ENCODE peak calls at places on chromosomes 2 and 18, in seven cellular contexts. B is GM13976; T is CD8-positive, alpha-beta T cell; G is left ventricle myocardium inferior; C is mucosa of descending colon; R is tibial nerve; X is stomach. A is an unnamed sample.

GRCh38 chr2:39418491-39418890 is 18.6 kb downstream of the MAP4K3 start:
- DNase-seq in B (no peak), T (no peak), G (no peak), C (no peak), R (no peak), X (no peak), A (no peak)

GRCh38 chr2:26778076-26778475 is 7.8 kb upstream of the CENPA start:
- DNase-seq in B (no peak), T (no peak), G (no peak), C (no peak), R (no peak), X (no peak), A (no peak)

GRCh38 chr2:173291412-173291811 is 63.3 kb upstream of the CDCA7 start:
- DNase-seq in B (no peak), T (no peak), G (no peak), C (no peak), R (no peak), X (no peak), A (no peak)

GRCh38 chr18:58004317-58004716 is 39.7 kb upstream of the NEDD4L start:
- DNase-seq in B (no peak), T (no peak), G (no peak), C (no peak), R (no peak), X (no peak), A (no peak)

GRCh38 chr2:235094457-235094856 is 142.6 kb downstream of the SH3BP4 start:
- DNase-seq in B (no peak), T (no peak), G (no peak), C (no peak), R (no peak), X (no peak), A (no peak)

GRCh38 chr2:198901894-198902293 is 555.8 kb downstream of the SATB2 start:
- DNase-seq in B (no peak), T (no peak), G (no peak), C (no peak), R (no peak), X (no peak), A (no peak)

GRCh38 chr2:24050041-24050655 is 607 bp downstream of the FKBP1B start:
- DNase-seq in B (peak; percentile 27), T (peak; percentile 17), G (peak; percentile 28), C (peak; percentile 23), R (no peak), X (peak; percentile 30), A (no peak)

GRCh38 chr2:100831831-100832230 is 11.9 kb downstream of the NPAS2 start:
- DNase-seq in B (no peak), T (no peak), G (peak; percentile 64), C (no peak), R (no peak), X (no peak), A (no peak)

GRCh38 chr2:47177042-47177565 is 22.0 kb upstream of the STPG4 start:
- DNase-seq in B (no peak), T (no peak), G (no peak), C (no peak), R (no peak), X (no peak), A (peak; percentile 31)

GRCh38 chr2:86037795-86038192 is 67.9 kb downstream of the POLR1A start:
- DNase-seq in B (no peak), T (peak; percentile 57), G (no peak), C (no peak), R (no peak), X (no peak), A (no peak)

GRCh38 chr2:157055660-157056199 is 201.8 kb upstream of the GALNT5 start:
- DNase-seq in B (no peak), T (no peak), G (no peak), C (peak; percentile 37), R (no peak), X (no peak), A (no peak)

GRCh38 chr2:64263315-64263714 is 119.1 kb upstream of the PELI1 start:
- DNase-seq in B (no peak), T (no peak), G (no peak), C (no peak), R (no peak), X (no peak), A (no peak)

GRCh38 chr18:48975817-48976649 is 25.3 kb upstream of the SMAD7 start:
- DNase-seq in B (peak; percentile 92), T (peak; percentile 57), G (peak; percentile 48), C (peak; percentile 68), R (no peak), X (peak; percentile 75), A (peak; percentile 94)

GRCh38 chr2:202018950-202019349 is 14.7 kb upstream of the FZD7 start:
- DNase-seq in B (no peak), T (no peak), G (no peak), C (no peak), R (no peak), X (no peak), A (no peak)

GRCh38 chr18:21997207-21998143 is 171.9 kb upstream of the GATA6 start:
- DNase-seq in B (peak; percentile 71), T (no peak), G (no peak), C (peak; percentile 34), R (no peak), X (no peak), A (peak; percentile 74)

GRCh38 chr2:102273619-102274211 is 37.6 kb upstream of the IL1RL1 start:
- DNase-seq in B (no peak), T (no peak), G (no peak), C (no peak), R (no peak), X (no peak), A (no peak)

GRCh38 chr2:35858216-35858615 is 497.4 kb upstream of the CRIM1 start:
- DNase-seq in B (no peak), T (no peak), G (no peak), C (no peak), R (no peak), X (no peak), A (no peak)

GRCh38 chr18:22846088-22846683 is 86.9 kb upstream of the RBBP8 start:
- DNase-seq in B (peak; percentile 31), T (no peak), G (no peak), C (peak; percentile 24), R (no peak), X (no peak), A (no peak)

GRCh38 chr18:23453657-23454011 is 547 bp downstream of the RIOK3 start:
- DNase-seq in B (peak; percentile 25), T (peak; percentile 17), G (no peak), C (no peak), R (no peak), X (no peak), A (no peak)

GRCh38 chr2:11073251-11073650 is 82.0 kb upstream of the SLC66A3 start:
- DNase-seq in B (no peak), T (no peak), G (no peak), C (peak; percentile 69), R (no peak), X (peak; percentile 42), A (no peak)

GRCh38 chr2:47429795-47430194 is 26.8 kb downstream of the MSH2 start:
- DNase-seq in B (no peak), T (no peak), G (no peak), C (no peak), R (no peak), X (no peak), A (no peak)

GRCh38 chr18:23226930-23227728 is 91.8 kb downstream of the CABLES1 start:
- DNase-seq in B (no peak), T (no peak), G (peak; percentile 65), C (no peak), R (no peak), X (no peak), A (no peak)

GRCh38 chr2:73291461-73292315 is 1.7 kb downstream of the EGR4 start:
- DNase-seq in B (peak; percentile 47), T (no peak), G (no peak), C (no peak), R (no peak), X (no peak), A (peak; percentile 46)
- TF ChIP-seq CTCF in B (no peak), T (no peak), G (no peak), C (no peak), R (no peak), X (no peak), A (no peak)

GRCh38 chr2:9770006-9770307 is 73.3 kb upstream of the TAF1B start:
- DNase-seq in B (no peak), T (no peak), G (no peak), C (no peak), R (no peak), X (no peak), A (no peak)

GRCh38 chr2:9771101-9771449 is 72.2 kb upstream of the TAF1B start:
- DNase-seq in B (no peak), T (no peak), G (no peak), C (no peak), R (no peak), X (no peak), A (no peak)

GRCh38 chr2:9772035-9772998 is 71.0 kb upstream of the TAF1B start:
- DNase-seq in B (no peak), T (no peak), G (no peak), C (no peak), R (peak; percentile 8), X (no peak), A (no peak)

GRCh38 chr2:9770308-9771100 is 72.8 kb upstream of the TAF1B start:
- DNase-seq in B (peak; percentile 86), T (peak; percentile 37), G (peak; percentile 65), C (peak; percentile 86), R (peak; percentile 66), X (peak; percentile 70), A (peak; percentile 78)

DNA sequence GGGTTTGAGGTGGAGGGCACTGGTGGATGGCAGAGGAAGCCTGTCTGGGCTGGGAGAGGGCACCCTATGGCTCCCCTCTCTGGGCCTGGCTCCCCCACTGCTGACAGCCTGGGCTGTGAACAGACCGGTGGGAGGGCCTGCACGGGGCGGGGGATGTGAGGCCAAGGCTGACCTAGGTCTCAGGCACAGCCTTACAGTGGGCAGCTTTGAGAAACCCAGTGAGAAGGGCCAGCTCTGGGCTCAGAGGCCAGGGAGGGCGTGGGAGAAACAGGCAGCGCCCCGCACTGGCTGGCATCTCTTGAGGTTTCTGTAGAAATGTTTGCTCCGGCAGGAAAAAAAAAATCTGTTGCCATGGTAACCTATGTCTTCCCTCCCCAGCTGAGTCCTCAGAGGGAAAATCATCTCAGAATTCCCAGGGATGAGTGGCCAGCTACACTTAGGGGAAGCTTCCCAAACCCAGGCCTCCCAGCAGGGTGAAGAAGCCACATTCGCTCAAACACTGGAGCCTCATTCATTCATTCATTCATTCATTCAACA is 71.7 kb upstream of the TAF1B start:
- DNase-seq in B (no peak), T (no peak), G (no peak), C (no peak), R (no peak), X (no peak), A (no peak)
- TF ChIP-seq CTCF in B (no peak), T (no peak), G (no peak), C (no peak), R (no peak), X (no peak), A (no peak)

DNA sequence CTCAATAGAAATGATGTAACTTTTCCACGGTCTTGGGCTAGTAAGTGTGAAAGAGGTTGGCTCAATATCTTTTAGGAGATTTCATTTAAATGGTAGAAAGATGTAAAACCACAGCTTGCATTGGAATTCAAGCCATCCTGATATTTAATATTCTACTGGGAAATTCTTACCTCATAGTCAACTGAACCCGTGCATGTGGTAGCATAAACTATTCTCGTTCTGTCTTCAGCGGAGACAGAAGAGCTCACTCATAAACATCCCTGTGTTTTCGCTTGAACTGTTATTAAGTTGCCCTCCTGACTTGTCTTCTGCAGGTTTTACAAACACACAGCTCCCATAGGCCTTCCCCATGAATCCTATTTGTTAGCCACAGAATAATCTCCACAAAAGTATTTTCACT is 8.5 kb upstream of the SPATS2L start:
- DNase-seq in B (no peak), T (no peak), G (no peak), C (no peak), R (no peak), X (no peak), A (no peak)
- TF ChIP-seq CTCF in B (no peak), T (no peak), G (no peak), C (no peak), R (no peak), X (no peak), A (no peak)

GRCh38 chr18:12592597-12593127 is 65.2 kb downstream of the SPIRE1 start:
- DNase-seq in B (no peak), T (no peak), G (no peak), C (no peak), R (no peak), X (no peak), A (no peak)
- TF ChIP-seq CTCF in B (no peak), T (no peak), G (no peak), C (no peak), R (no peak), X (no peak), A (no peak)